ENCODE peak calls at places on chromosomes 12 and 14, in four cellular contexts. E, H, X and B are unnamed samples.

GRCh38 chr12:77231548-77231947 is 166.2 kb upstream of the E2F7 start:
- DNase-seq in E (no peak), H (peak), X (peak), B (peak)

GRCh38 chr12:79681008-79681590 is 9.7 kb downstream of the PAWR start:
- DNase-seq in E (no peak), H (peak), X (no peak), B (no peak)

GRCh38 chr14:39426605-39427004 is 5.6 kb downstream of the FBXO33 start:
- DNase-seq in E (no peak), H (peak), X (no peak), B (no peak)

GRCh38 chr12:94570161-94570560 is 80.2 kb downstream of the TMCC3 start:
- DNase-seq in E (no peak), H (peak), X (no peak), B (no peak)

GRCh38 chr12:78062781-78063180 is 232.1 kb downstream of the NAV3 start:
- DNase-seq in E (no peak), H (peak), X (no peak), B (no peak)

GRCh38 chr14:55005071-55005470 is 21.8 kb downstream of the WDHD1 start:
- DNase-seq in E (no peak), H (no peak), X (no peak), B (no peak)

GRCh38 chr12:19872745-19873144 is 433.5 kb downstream of the AEBP2 start:
- DNase-seq in E (no peak), H (no peak), X (no peak), B (no peak)

GRCh38 chr12:101839324-101840283 is 8.8 kb upstream of the GNPTAB start:
- DNase-seq in E (peak), H (peak), X (peak), B (peak)

GRCh38 chr14:40216976-40217375 is 784.7 kb upstream of the FBXO33 start:
- DNase-seq in E (no peak), H (no peak), X (no peak), B (no peak)

GRCh38 chr12:107243316-107243715 is 150.0 kb upstream of the CRY1 start:
- DNase-seq in E (no peak), H (no peak), X (no peak), B (no peak)

GRCh38 chr12:112685321-112685720 is 106.2 kb upstream of the RPH3A start:
- DNase-seq in E (no peak), H (no peak), X (no peak), B (no peak)

GRCh38 chr12:131209082-131210070 is 255.7 kb downstream of the ADGRD1 start:
- DNase-seq in E (no peak), H (no peak), X (no peak), B (no peak)

GRCh38 chr14:22263961-22264360 is 325.1 kb downstream of the DAD1 start:
- DNase-seq in E (no peak), H (no peak), X (no peak), B (no peak)

GRCh38 chr14:68716698-68717097 is 76.2 kb downstream of the ZFP36L1 start:
- DNase-seq in E (no peak), H (no peak), X (no peak), B (no peak)

GRCh38 chr14:32136027-32136825 is 59.1 kb downstream of the ARHGAP5 start:
- DNase-seq in E (no peak), H (no peak), X (no peak), B (no peak)

GRCh38 chr14:101721951-101722661 is 39.4 kb upstream of the PPP2R5C start:
- DNase-seq in E (peak), H (no peak), X (peak), B (no peak)

GRCh38 chr12:7806863-7807487 is 17.8 kb downstream of the NANOG start:
- DNase-seq in E (peak), H (peak), X (no peak), B (peak)

GRCh38 chr14:66117600-66117999 is 368.6 kb upstream of the CCDC196 start:
- DNase-seq in E (no peak), H (peak), X (no peak), B (no peak)

GRCh38 chr14:103721334-103722120 is 5.9 kb downstream of the ZFYVE21 start:
- DNase-seq in E (no peak), H (no peak), X (peak), B (no peak)

GRCh38 chr14:53550776-53551175 is 397.7 kb upstream of the DDHD1 start:
- DNase-seq in E (no peak), H (no peak), X (no peak), B (no peak)

GRCh38 chr14:59918824-59919581 is 941 bp upstream of the LRRC9 start:
- DNase-seq in E (no peak), H (peak), X (no peak), B (peak)

GRCh38 chr12:47114481-47114892 is 34.7 kb upstream of the AMIGO2 start:
- DNase-seq in E (no peak), H (peak), X (no peak), B (no peak)

GRCh38 chr12:113286712-113287111 is 48.2 kb downstream of the SLC8B1 start:
- DNase-seq in E (no peak), H (no peak), X (no peak), B (no peak)

GRCh38 chr12:77625441-77625840 is 205.3 kb upstream of the NAV3 start:
- DNase-seq in E (no peak), H (peak), X (no peak), B (no peak)

GRCh38 chr12:63319386-63319785 is 168.4 kb upstream of the AVPR1A start:
- DNase-seq in E (no peak), H (no peak), X (no peak), B (no peak)

GRCh38 chr14:103279129-103280025 is 54.7 kb upstream of the EIF5 start:
- DNase-seq in E (no peak), H (no peak), X (peak), B (no peak)

GRCh38 chr12:55915481-55915856 is 12.2 kb downstream of the PYM1 start:
- DNase-seq in E (no peak), H (no peak), X (no peak), B (no peak)